ENCODE peak calls at places on chromosomes 6 and 20, in four cellular contexts. F, R, O and B are unnamed samples.

GRCh38 chr6:114304304-114304887 is 38.4 kb downstream of the HS3ST5 start:
- DNase-seq in F (no peak), R (no peak), O (no peak), B (no peak)

GRCh38 chr20:14142171-14142570 is 146.9 kb downstream of the MACROD2 start:
- DNase-seq in F (no peak), R (no peak), O (peak), B (peak)

GRCh38 chr20:44993343-44993742 is 27.0 kb downstream of the STK4 start:
- DNase-seq in F (no peak), R (no peak), O (no peak), B (no peak)

GRCh38 chr20:34954905-34955231 is 738 bp downstream of the GSS start:
- DNase-seq in F (no peak), R (no peak), O (no peak), B (no peak)

GRCh38 chr6:14639983-14640599 is 522.5 kb downstream of the CD83 start:
- DNase-seq in F (no peak), R (no peak), O (no peak), B (peak)

GRCh38 chr6:119384444-119384843 is 34.9 kb upstream of the MAN1A1 start:
- DNase-seq in F (no peak), R (no peak), O (no peak), B (no peak)

GRCh38 chr6:39553811-39554802 is 171.1 kb downstream of the KIF6 start:
- DNase-seq in F (no peak), R (peak), O (no peak), B (no peak)

GRCh38 chr20:52731086-52731485 is 241.1 kb upstream of the TSHZ2 start:
- DNase-seq in F (no peak), R (no peak), O (no peak), B (peak)

GRCh38 chr6:12590901-12591300 is 125.7 kb upstream of the PHACTR1 start:
- DNase-seq in F (no peak), R (no peak), O (no peak), B (no peak)

GRCh38 chr6:86147859-86148258 is 505.2 kb upstream of the SYNCRIP start:
- DNase-seq in F (no peak), R (no peak), O (no peak), B (no peak)

GRCh38 chr6:39899540-39900295 is 34.5 kb downstream of the MOCS1 start:
- DNase-seq in F (no peak), R (no peak), O (no peak), B (no peak)

GRCh38 chr6:26597821-26598220 is 1.1 kb downstream of the ABT1 start:
- DNase-seq in F (no peak), R (peak), O (no peak), B (no peak)

GRCh38 chr6:44135173-44135748 is 7.9 kb downstream of the TMEM63B start:
- DNase-seq in F (no peak), R (no peak), O (no peak), B (no peak)

GRCh38 chr6:119066426-119067001 is 11.9 kb downstream of the FAM184A start:
- DNase-seq in F (no peak), R (no peak), O (no peak), B (no peak)

GRCh38 chr6:56837322-56837894 is 117.5 kb upstream of the BEND6 start:
- DNase-seq in F (no peak), R (no peak), O (no peak), B (no peak)

GRCh38 chr6:14728396-14729024 is 517.4 kb upstream of the JARID2 start:
- DNase-seq in F (no peak), R (peak), O (no peak), B (no peak)

GRCh38 chr6:150243620-150244314 is 100.9 kb downstream of the PPP1R14C start:
- DNase-seq in F (no peak), R (no peak), O (no peak), B (no peak)

GRCh38 chr6:43303751-43304331 is 4.8 kb downstream of the CRIP3 start:
- DNase-seq in F (no peak), R (no peak), O (no peak), B (no peak)

GRCh38 chr6:18323935-18324707 is 59.8 kb upstream of the DEK start:
- DNase-seq in F (no peak), R (no peak), O (no peak), B (peak)

GRCh38 chr6:5764401-5764955 is 242.2 kb downstream of the NRN1 start:
- DNase-seq in F (no peak), R (peak), O (no peak), B (no peak)

GRCh38 chr6:12890171-12890790 is 173.7 kb downstream of the PHACTR1 start:
- DNase-seq in F (no peak), R (no peak), O (no peak), B (no peak)

GRCh38 chr6:41723178-41723935 is 12.1 kb downstream of the TFEB start:
- DNase-seq in F (no peak), R (peak), O (no peak), B (no peak)

GRCh38 chr20:4726710-4727391 is 5.1 kb downstream of the PRND start:
- DNase-seq in F (no peak), R (no peak), O (no peak), B (no peak)

GRCh38 chr6:135358251-135358821 is 139.2 kb downstream of the AHI1 start:
- DNase-seq in F (no peak), R (no peak), O (no peak), B (no peak)

GRCh38 chr6:63352587-63353281 is 33.0 kb upstream of the LGSN start:
- DNase-seq in F (no peak), R (no peak), O (no peak), B (peak)

GRCh38 chr20:17889226-17889625 is 79.4 kb downstream of the SNX5 start:
- DNase-seq in F (no peak), R (no peak), O (no peak), B (no peak)

GRCh38 chr6:16179970-16180431 is 51.1 kb downstream of the MYLIP start:
- DNase-seq in F (peak), R (no peak), O (no peak), B (no peak)

GRCh38 chr20:17967595-17968365 is 814 bp downstream of the SNX5 start:
- DNase-seq in F (no peak), R (no peak), O (no peak), B (no peak)

GRCh38 chr20:1906361-1907051 is 11.3 kb downstream of the SIRPA start:
- DNase-seq in F (no peak), R (no peak), O (no peak), B (no peak)

DNA sequence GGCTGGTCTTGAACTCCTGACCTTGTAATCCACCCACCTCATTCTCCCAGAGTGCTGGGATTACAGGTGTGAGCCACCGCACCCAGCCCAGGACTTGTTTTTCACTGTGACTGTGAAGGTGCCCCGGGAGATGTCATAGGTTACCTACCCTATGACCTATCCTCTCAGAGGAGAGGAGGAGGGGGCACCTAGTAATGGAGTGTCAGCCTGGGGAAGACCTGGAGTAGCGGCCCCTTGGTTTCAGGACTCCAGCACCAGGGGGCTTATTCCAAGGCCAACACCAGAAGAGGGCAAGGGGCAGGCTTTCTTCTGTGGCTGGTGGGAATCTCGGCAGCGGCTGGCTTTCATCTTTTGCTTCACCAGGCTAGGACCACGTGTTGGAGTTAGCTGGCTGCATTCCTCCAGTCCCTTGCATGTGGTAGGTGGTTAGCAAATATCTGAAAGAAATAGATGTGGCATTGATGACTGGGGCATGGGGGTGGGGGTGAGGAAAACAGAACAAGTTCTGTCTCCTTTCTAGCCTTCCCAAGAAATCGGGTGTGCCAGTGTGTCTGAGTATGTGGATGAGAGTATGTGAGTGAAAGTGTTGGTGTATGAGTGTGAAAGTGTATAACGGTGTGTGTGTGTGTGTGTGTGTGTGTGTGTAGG is 7.9 kb upstream of the ITPR3 start:
- DNase-seq in F (no peak), R (no peak), O (no peak), B (no peak)
- H3K4me3 ChIP-seq in F (no peak), R (no peak), O (no peak), B (no peak)

DNA sequence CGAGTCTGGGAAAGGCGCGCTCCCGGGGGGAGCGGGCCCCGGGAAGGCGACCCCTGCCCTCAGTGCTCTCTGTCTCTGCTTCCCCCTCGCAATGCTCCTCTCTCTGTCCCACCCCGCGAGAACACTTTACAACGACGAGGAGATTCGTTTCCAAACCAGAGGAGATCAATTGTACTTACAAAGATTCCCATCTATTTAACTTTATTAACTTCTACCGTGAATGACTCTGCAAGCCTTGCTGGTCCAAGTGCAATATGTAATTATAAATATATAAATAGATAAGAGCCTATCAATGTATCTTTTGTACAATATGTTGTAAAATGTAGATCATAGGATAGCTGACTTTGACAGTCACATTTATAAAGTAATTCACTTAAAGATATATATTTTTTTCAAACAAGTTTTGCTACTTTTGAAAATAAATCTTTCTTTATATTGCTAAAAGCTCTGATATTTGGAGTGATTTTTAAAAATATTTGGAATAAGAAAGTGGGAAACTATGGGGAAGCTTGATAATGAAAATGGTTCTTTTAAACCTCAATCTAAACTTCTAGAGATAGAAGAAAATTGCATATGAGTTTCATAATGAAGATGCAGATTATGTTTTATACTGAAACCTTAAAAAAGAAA is 3.0 kb downstream of the TCF21 start:
- DNase-seq in F (no peak), R (no peak), O (no peak), B (no peak)
- H3K4me3 ChIP-seq in F (no peak), R (peak), O (peak), B (peak)

GRCh38 chr20:10217517-10218410 is 866 bp upstream of the SNAP25 start:
- DNase-seq in F (no peak), R (peak), O (peak), B (no peak)
- H3K4me3 ChIP-seq in F (no peak), R (no peak), O (peak), B (peak)

GRCh38 chr6:157240960-157241311 is 82.4 kb downstream of the TMEM242 start:
- DNase-seq in F (no peak), R (no peak), O (no peak), B (no peak)
- H3K4me3 ChIP-seq in F (no peak), R (no peak), O (no peak), B (no peak)

GRCh38 chr20:53827292-53827995 is 233.8 kb upstream of the ZNF217 start:
- DNase-seq in F (no peak), R (no peak), O (no peak), B (no peak)

GRCh38 chr20:53829086-53829703 is 235.6 kb upstream of the ZNF217 start:
- DNase-seq in F (no peak), R (no peak), O (no peak), B (no peak)

GRCh38 chr20:53826597-53827291 is 233.1 kb upstream of the ZNF217 start:
- DNase-seq in F (no peak), R (no peak), O (no peak), B (no peak)

GRCh38 chr20:53828673-53829085 is 235.0 kb upstream of the ZNF217 start:
- DNase-seq in F (no peak), R (no peak), O (no peak), B (no peak)

GRCh38 chr20:53827996-53828672 is 234.5 kb upstream of the ZNF217 start:
- DNase-seq in F (no peak), R (no peak), O (no peak), B (no peak)
- H3K4me3 ChIP-seq in F (peak), R (peak), O (peak), B (no peak)

GRCh38 chr6:166306378-166307081 is 1.7 kb downstream of the PRR18 start:
- DNase-seq in F (no peak), R (no peak), O (no peak), B (no peak)
- H3K4me3 ChIP-seq in F (no peak), R (no peak), O (no peak), B (no peak)

DNA sequence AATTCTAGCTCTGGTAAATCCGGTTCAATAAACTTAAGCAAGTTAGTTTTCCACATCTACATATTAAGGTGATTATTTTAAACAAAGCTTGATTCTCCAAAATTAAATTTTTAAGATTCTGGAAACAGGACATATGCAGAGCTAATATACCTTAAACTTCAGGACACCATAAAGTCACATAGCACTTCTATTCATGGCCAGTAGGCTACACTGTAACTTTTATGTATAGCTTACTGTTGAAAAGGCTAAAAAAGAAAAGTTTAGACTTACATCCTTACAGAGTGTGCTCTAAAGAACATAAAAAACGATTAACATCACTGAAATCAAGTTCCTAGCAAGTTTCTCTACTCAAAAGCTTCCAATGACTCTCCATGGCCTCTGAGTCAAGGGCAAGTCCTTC is 224.7 kb downstream of the PTPRK start:
- DNase-seq in F (no peak), R (no peak), O (no peak), B (no peak)
- H3K4me3 ChIP-seq in F (no peak), R (no peak), O (no peak), B (no peak)